ENCODE peak calls at places on chromosomes 3 and 15, in six cellular contexts. H, D, B, F, G and K are unnamed samples.

GRCh38 chr15:31271224-31271635 is 55.4 kb upstream of the KLF13 start:
- DNase-seq in H (no peak), D (no peak), B (no peak), F (no peak), G (no peak), K (no peak)

GRCh38 chr3:35137612-35138011 is 501.7 kb upstream of the ARPP21 start:
- DNase-seq in H (no peak), D (no peak), B (no peak), F (no peak), G (no peak), K (no peak)

GRCh38 chr3:71031914-71032521 is 551.5 kb downstream of the FOXP1 start:
- DNase-seq in H (no peak), D (no peak), B (no peak), F (no peak), G (no peak), K (no peak)

GRCh38 chr15:41292521-41292920 is 39.9 kb downstream of the OIP5 start:
- DNase-seq in H (no peak), D (no peak), B (no peak), F (no peak), G (no peak), K (peak)

GRCh38 chr3:128818186-128818787 is 61.1 kb upstream of the ACAD9 start:
- DNase-seq in H (no peak), D (no peak), B (no peak), F (no peak), G (no peak), K (no peak)

GRCh38 chr3:110180733-110181132 is 843.4 kb upstream of the DPPA4 start:
- DNase-seq in H (no peak), D (no peak), B (no peak), F (no peak), G (no peak), K (peak)

GRCh38 chr3:54123538-54124196 is 1.3 kb downstream of the CACNA2D3 start:
- DNase-seq in H (no peak), D (no peak), B (no peak), F (no peak), G (no peak), K (no peak)

GRCh38 chr3:50714953-50715352 is 40.2 kb downstream of the DOCK3 start:
- DNase-seq in H (no peak), D (no peak), B (peak), F (no peak), G (no peak), K (peak)

GRCh38 chr3:69425249-69425648 is 39.4 kb upstream of the FRMD4B start:
- DNase-seq in H (no peak), D (no peak), B (peak), F (peak), G (peak), K (no peak)